ENCODE peak calls at places on chromosome 17, in five cellular contexts. One of them, this sample, is unnamed.

GRCh38 chr17:6070895-6071511 is 824 bp downstream of the WSCD1 start:
- DNase-seq in GM04504: no peak
- DNase-seq in AG04449: no peak
- DNase-seq in Caki2: no peak
- DNase-seq in cardiac muscle cell: peak
- DNase-seq in this sample: peak

GRCh38 chr17:74738051-74738996 is 1.3 kb downstream of the RAB37 start:
- DNase-seq in GM04504: no peak
- DNase-seq in AG04449: no peak
- DNase-seq in Caki2: no peak
- DNase-seq in cardiac muscle cell: no peak
- DNase-seq in this sample: no peak

GRCh38 chr17:5034651-5035050 is 575 bp downstream of the SLC52A1 start:
- DNase-seq in GM04504: no peak
- DNase-seq in AG04449: no peak
- DNase-seq in Caki2: no peak
- DNase-seq in cardiac muscle cell: no peak
- DNase-seq in this sample: no peak

GRCh38 chr17:65755799-65756198 is 194.4 kb upstream of the AXIN2 start:
- DNase-seq in GM04504: no peak
- DNase-seq in AG04449: no peak
- DNase-seq in Caki2: no peak
- DNase-seq in cardiac muscle cell: no peak
- DNase-seq in this sample: no peak

GRCh38 chr17:79940381-79941087 is 95.1 kb downstream of the TBC1D16 start:
- DNase-seq in GM04504: no peak
- DNase-seq in AG04449: no peak
- DNase-seq in Caki2: no peak
- DNase-seq in cardiac muscle cell: no peak
- DNase-seq in this sample: peak

GRCh38 chr17:77254961-77255741 is 114.4 kb downstream of the SEC14L1 start:
- DNase-seq in GM04504: peak
- DNase-seq in AG04449: peak
- DNase-seq in Caki2: peak
- DNase-seq in cardiac muscle cell: no peak
- DNase-seq in this sample: no peak

GRCh38 chr17:49525831-49526741 is 31.0 kb downstream of the NGFR start:
- DNase-seq in GM04504: no peak
- DNase-seq in AG04449: no peak
- DNase-seq in Caki2: no peak
- DNase-seq in cardiac muscle cell: no peak
- DNase-seq in this sample: peak

GRCh38 chr17:76697702-76698465 is 12.9 kb downstream of the MXRA7 start:
- DNase-seq in GM04504: no peak
- DNase-seq in AG04449: no peak
- DNase-seq in Caki2: peak
- DNase-seq in cardiac muscle cell: peak
- DNase-seq in this sample: no peak

GRCh38 chr17:56638536-56639177 is 45.2 kb downstream of the NOG start:
- DNase-seq in GM04504: peak
- DNase-seq in AG04449: no peak
- DNase-seq in Caki2: no peak
- DNase-seq in cardiac muscle cell: no peak
- DNase-seq in this sample: no peak

GRCh38 chr17:77209330-77209748 is 68.6 kb downstream of the SEC14L1 start:
- DNase-seq in GM04504: no peak
- DNase-seq in AG04449: no peak
- DNase-seq in Caki2: no peak
- DNase-seq in cardiac muscle cell: no peak
- DNase-seq in this sample: no peak

GRCh38 chr17:17305282-17305801 is 2.2 kb downstream of the NT5M start:
- DNase-seq in GM04504: no peak
- DNase-seq in AG04449: no peak
- DNase-seq in Caki2: no peak
- DNase-seq in cardiac muscle cell: peak
- DNase-seq in this sample: peak

GRCh38 chr17:69142473-69142802 is 743 bp upstream of the ABCA6 start:
- DNase-seq in GM04504: peak
- DNase-seq in AG04449: peak
- DNase-seq in Caki2: no peak
- DNase-seq in cardiac muscle cell: no peak
- DNase-seq in this sample: no peak

GRCh38 chr17:59373879-59374495 is 42.5 kb downstream of the YPEL2 start:
- DNase-seq in GM04504: peak
- DNase-seq in AG04449: peak
- DNase-seq in Caki2: no peak
- DNase-seq in cardiac muscle cell: no peak
- DNase-seq in this sample: no peak

GRCh38 chr17:62823111-62823895 is 15.2 kb upstream of the MARCHF10 start:
- DNase-seq in GM04504: no peak
- DNase-seq in AG04449: no peak
- DNase-seq in Caki2: peak
- DNase-seq in cardiac muscle cell: no peak
- DNase-seq in this sample: no peak

GRCh38 chr17:78366109-78366848 is 6.4 kb upstream of the SOCS3 start:
- DNase-seq in GM04504: no peak
- DNase-seq in AG04449: no peak
- DNase-seq in Caki2: no peak
- DNase-seq in cardiac muscle cell: no peak
- DNase-seq in this sample: no peak

GRCh38 chr17:80789356-80789902 is 202.2 kb upstream of the CHMP6 start:
- DNase-seq in GM04504: peak
- DNase-seq in AG04449: peak
- DNase-seq in Caki2: peak
- DNase-seq in cardiac muscle cell: no peak
- DNase-seq in this sample: no peak

GRCh38 chr17:45231481-45232116 is 9.9 kb downstream of the FMNL1 start:
- DNase-seq in GM04504: no peak
- DNase-seq in AG04449: no peak
- DNase-seq in Caki2: no peak
- DNase-seq in cardiac muscle cell: peak
- DNase-seq in this sample: no peak

GRCh38 chr17:50918933-50919296 is 52.8 kb upstream of the TOB1 start:
- DNase-seq in GM04504: no peak
- DNase-seq in AG04449: no peak
- DNase-seq in Caki2: peak
- DNase-seq in cardiac muscle cell: no peak
- DNase-seq in this sample: no peak

GRCh38 chr17:68291836-68292688 is 767 bp downstream of the ARSG start:
- DNase-seq in GM04504: peak
- DNase-seq in AG04449: no peak
- DNase-seq in Caki2: peak
- DNase-seq in cardiac muscle cell: peak
- DNase-seq in this sample: peak

GRCh38 chr17:47635734-47636133 is 14.0 kb upstream of the KPNB1 start:
- DNase-seq in GM04504: no peak
- DNase-seq in AG04449: no peak
- DNase-seq in Caki2: no peak
- DNase-seq in cardiac muscle cell: no peak
- DNase-seq in this sample: no peak

GRCh38 chr17:56173958-56174357 is 20.7 kb downstream of the ANKFN1 start:
- DNase-seq in GM04504: no peak
- DNase-seq in AG04449: no peak
- DNase-seq in Caki2: no peak
- DNase-seq in cardiac muscle cell: no peak
- DNase-seq in this sample: no peak

GRCh38 chr17:53806473-53806872 is 16.3 kb upstream of the KIF2B start:
- DNase-seq in GM04504: no peak
- DNase-seq in AG04449: no peak
- DNase-seq in Caki2: no peak
- DNase-seq in cardiac muscle cell: no peak
- DNase-seq in this sample: no peak

GRCh38 chr17:48352630-48353029 is 77.4 kb downstream of the SKAP1 start:
- DNase-seq in GM04504: no peak
- DNase-seq in AG04449: no peak
- DNase-seq in Caki2: no peak
- DNase-seq in cardiac muscle cell: no peak
- DNase-seq in this sample: no peak

GRCh38 chr17:78344666-78345065 is 15.2 kb downstream of the SOCS3 start:
- DNase-seq in GM04504: no peak
- DNase-seq in AG04449: no peak
- DNase-seq in Caki2: no peak
- DNase-seq in cardiac muscle cell: no peak
- DNase-seq in this sample: no peak

GRCh38 chr17:50057521-50057991 is 1.6 kb downstream of the ITGA3 start:
- DNase-seq in GM04504: no peak
- DNase-seq in AG04449: no peak
- DNase-seq in Caki2: no peak
- DNase-seq in cardiac muscle cell: no peak
- DNase-seq in this sample: no peak

GRCh38 chr17:13474073-13474800 is 127.5 kb downstream of the HS3ST3A1 start:
- DNase-seq in GM04504: no peak
- DNase-seq in AG04449: no peak
- DNase-seq in Caki2: no peak
- DNase-seq in cardiac muscle cell: no peak
- DNase-seq in this sample: no peak

GRCh38 chr17:556431-556995 is 158.1 kb downstream of the VPS53 start:
- DNase-seq in GM04504: no peak
- DNase-seq in AG04449: no peak
- DNase-seq in Caki2: no peak
- DNase-seq in cardiac muscle cell: no peak
- DNase-seq in this sample: no peak